ENCODE peak calls at places on chromosomes 1 and 21, in four cellular contexts. D is endodermal cell, V is nephron progenitor cell, U is left lung. J is an unnamed sample.

GRCh38 chr1:97108200-97108599 is 386.6 kb downstream of the PTBP2 start:
- DNase-seq in U (no peak), V (no peak), D (no peak), J (no peak)

GRCh38 chr21:45578811-45579381 is 36.7 kb upstream of the SLC19A1 start:
- DNase-seq in D (peak), U (no peak), V (no peak), J (no peak)

GRCh38 chr1:84344286-84344685 is 42.8 kb downstream of the SAMD13 start:
- DNase-seq in V (no peak), U (no peak), D (no peak), J (no peak)

GRCh38 chr1:62194651-62195282 is at the start of gene L1TD1:
- DNase-seq in U (no peak), V (peak), D (peak), J (no peak)

GRCh38 chr1:41890841-41891311 is 27.8 kb downstream of the HIVEP3 start:
- DNase-seq in D (no peak), U (no peak), V (no peak), J (peak)

GRCh38 chr1:159900086-159900680 is at the start of gene CFAP45:
- DNase-seq in U (peak), D (peak), V (peak), J (peak)

GRCh38 chr1:209825591-209826433 is 2.0 kb upstream of the UTP25 start:
- DNase-seq in V (no peak), U (no peak), D (no peak), J (no peak)

GRCh38 chr1:1212780-1213152 is 1.2 kb downstream of the TNFRSF4 start:
- DNase-seq in U (no peak), V (peak), D (no peak), J (no peak)

GRCh38 chr1:42006836-42007235 is 88.1 kb upstream of the HIVEP3 start:
- DNase-seq in D (no peak), U (no peak), V (no peak), J (no peak)

GRCh38 chr21:42560517-42561179 is 47.0 kb downstream of the SLC37A1 start:
- DNase-seq in U (peak), V (no peak), D (no peak), J (no peak)

GRCh38 chr1:154698320-154699096 is 90.5 kb upstream of the ADAR start:
- DNase-seq in U (no peak), V (no peak), D (no peak), J (no peak)

GRCh38 chr1:109306832-109307362 is at the start of gene MYBPHL:
- DNase-seq in D (peak), V (no peak), U (peak), J (no peak)

GRCh38 chr1:15718199-15718601 is 17.9 kb upstream of the SLC25A34 start:
- DNase-seq in D (no peak), U (no peak), V (no peak), J (no peak)

GRCh38 chr1:65069186-65069585 is 78.8 kb upstream of the AK4 start:
- DNase-seq in D (no peak), U (no peak), V (no peak), J (no peak)

GRCh38 chr1:22838965-22839364 is 128.3 kb downstream of the EPHB2 start:
- DNase-seq in U (peak), V (no peak), D (no peak), J (no peak)

GRCh38 chr1:31509124-31510072 is 66.9 kb upstream of the TINAGL1 start:
- DNase-seq in D (no peak), U (no peak), V (no peak), J (no peak)

GRCh38 chr1:171919891-171920887 is 78.9 kb downstream of the DNM3 start:
- DNase-seq in U (no peak), D (no peak), V (no peak), J (no peak)

GRCh38 chr1:157993179-157994080 is at the start of gene KIRREL1:
- DNase-seq in V (peak), D (peak), U (peak), J (no peak)

GRCh38 chr21:16071082-16071481 is 341.3 kb downstream of the USP25 start:
- DNase-seq in U (no peak), V (no peak), D (no peak), J (peak)

GRCh38 chr1:228891134-228892034 is 156.1 kb downstream of the RHOU start:
- DNase-seq in U (no peak), D (no peak), V (no peak), J (no peak)

GRCh38 chr1:233269656-233270055 is 25.9 kb downstream of the PCNX2 start:
- DNase-seq in V (no peak), D (no peak), U (no peak), J (no peak)

GRCh38 chr1:175132456-175132855 is 60.1 kb downstream of the KIAA0040 start:
- DNase-seq in V (no peak), D (peak), U (no peak), J (no peak)

GRCh38 chr1:4203501-4203900 is 303.4 kb upstream of the C1orf174 start:
- DNase-seq in U (no peak), V (no peak), D (no peak), J (no peak)

GRCh38 chr1:8660455-8660854 is 157.0 kb downstream of the RERE start:
- DNase-seq in D (no peak), U (no peak), V (no peak), J (no peak)

GRCh38 chr1:235631816-235632215 is 17.8 kb downstream of the GNG4 start:
- DNase-seq in U (no peak), V (no peak), D (peak), J (no peak)

GRCh38 chr1:169321539-169321938 is 46.1 kb downstream of the NME7 start:
- DNase-seq in U (no peak), D (no peak), V (no peak), J (no peak)

GRCh38 chr1:5386371-5386770 is 605.9 kb downstream of the NPHP4 start:
- DNase-seq in V (no peak), D (no peak), U (no peak), J (no peak)